ENCODE peak calls at places on chromosomes 13 and 19, in ten cellular contexts. V, N, H, U, Z, C, R, Y, I and W are unnamed samples.
A peak's percentile ranks its signal among the peaks of the same experiment; 100 is the strongest.

GRCh38 chr13:31282741-31283455 is 83.1 kb downstream of the B3GLCT start:
- DNase-seq in C (no peak), Y (no peak), V (no peak), H (no peak), R (no peak), N (no peak), I (no peak), U (no peak), Z (peak; percentile 23), W (no peak)

GRCh38 chr13:46492946-46493345 is 60.0 kb upstream of the LRCH1 start:
- DNase-seq in V (no peak), Z (peak; percentile 75), U (peak; percentile 63), Y (no peak), H (no peak), I (no peak), C (peak; percentile 73), R (peak; percentile 19), N (peak; percentile 86), W (peak; percentile 65)

GRCh38 chr13:73045036-73045435 is 13.8 kb upstream of the KLF5 start:
- DNase-seq in N (no peak), H (no peak), V (no peak), Z (no peak), C (no peak), Y (no peak), U (no peak), R (no peak), I (no peak), W (no peak)

GRCh38 chr13:52011690-52012511 is at the start of gene ALG11:
- DNase-seq in U (peak; percentile 99), H (peak; percentile 93), I (peak; percentile 100), V (peak; percentile 100), N (peak; percentile 100), Z (peak; percentile 98), C (peak; percentile 97), R (peak; percentile 99), Y (peak; percentile 100), W (peak; percentile 98)

GRCh38 chr19:18109731-18110671 is 12.4 kb downstream of the MAST3 start:
- DNase-seq in H (no peak), U (peak; percentile 76), V (peak; percentile 80), R (peak; percentile 43), Y (peak; percentile 76), Z (no peak), N (peak; percentile 77), C (no peak), I (peak; percentile 57), W (no peak)

GRCh38 chr13:45695198-45695730 is 6.9 kb upstream of the CBY2 start:
- DNase-seq in Y (no peak), N (no peak), C (no peak), Z (no peak), R (no peak), U (no peak), H (no peak), V (no peak), I (no peak), W (no peak)

GRCh38 chr19:7851623-7852500 is 21.8 kb downstream of the EVI5L start:
- DNase-seq in R (no peak), U (no peak), V (no peak), I (no peak), Y (no peak), N (no peak), Z (no peak), H (no peak), C (no peak), W (no peak)

GRCh38 chr13:43411211-43411610 is 375.6 kb downstream of the ENOX1 start:
- DNase-seq in N (no peak), V (no peak), H (no peak), U (no peak), Y (no peak), C (no peak), Z (no peak), I (no peak), R (no peak), W (no peak)

GRCh38 chr13:42905542-42905941 is 86.5 kb downstream of the EPSTI1 start:
- DNase-seq in V (no peak), N (no peak), H (no peak), Z (no peak), R (no peak), U (no peak), C (no peak), I (no peak), Y (no peak), W (no peak)

GRCh38 chr13:91216928-91217700 is 130.4 kb upstream of the MIR17HG start:
- DNase-seq in V (no peak), C (peak; percentile 1), Y (no peak), H (no peak), U (peak; percentile 97), N (no peak), I (no peak), Z (no peak), R (no peak), W (no peak)

DNA sequence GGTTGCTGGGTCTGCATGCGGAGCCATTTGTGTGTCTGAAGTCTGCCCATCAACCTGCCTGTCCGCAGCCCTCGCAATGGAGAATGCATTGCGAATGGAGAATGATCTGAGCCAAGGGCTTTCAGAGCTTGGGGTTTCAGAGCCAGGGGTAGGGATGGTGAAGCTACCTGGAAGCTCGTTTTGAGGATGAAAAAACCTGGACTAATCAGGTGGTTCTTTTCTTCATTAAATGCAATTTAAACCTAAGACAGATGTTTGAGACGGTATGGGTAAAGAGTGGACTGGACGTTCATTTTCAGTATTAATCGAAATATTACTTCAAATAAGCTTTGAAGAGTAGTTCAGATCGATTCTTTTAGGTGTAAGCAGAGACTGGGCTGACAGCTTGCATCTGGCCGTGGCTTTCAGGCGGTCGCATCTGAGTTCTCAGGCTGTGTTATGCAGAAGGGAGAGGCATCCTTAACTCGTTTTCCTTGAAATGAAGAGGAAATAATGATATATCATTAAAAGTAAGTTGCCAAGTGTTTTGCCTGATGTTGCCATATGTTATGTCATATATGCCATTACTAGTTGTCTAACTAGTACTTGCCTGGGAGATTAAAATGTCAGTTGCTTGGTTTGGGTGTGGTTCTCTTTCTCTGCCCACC is 801 bp downstream of the MCF2L start:
- DNase-seq in H (no peak), C (no peak), I (no peak), V (no peak), U (no peak), Z (no peak), Y (no peak), N (no peak), R (no peak), W (no peak)
- H3K4me3 ChIP-seq in H (no peak overlapping the region), C (no peak overlapping the region), I (no peak overlapping the region), V (peak overlapping the region; percentile 42), U (peak overlapping the region; percentile 72), Z (no peak overlapping the region), Y (peak overlapping the region; percentile 65), N (no peak overlapping the region), R (peak overlapping the region; percentile 73), W (no peak overlapping the region)

GRCh38 chr19:10586396-10586795 is 716 bp downstream of the AP1M2 start:
- DNase-seq in I (no peak), C (no peak), Z (no peak), R (no peak), H (no peak), Y (no peak), U (no peak), N (no peak), V (no peak), W (no peak)

GRCh38 chr19:10587839-10588150 is 683 bp upstream of the AP1M2 start:
- DNase-seq in C (no peak), U (no peak), Y (no peak), V (no peak), I (no peak), Z (no peak), N (no peak), R (no peak), H (no peak), W (no peak)

GRCh38 chr19:10583021-10583776 is 3.9 kb downstream of the AP1M2 start:
- DNase-seq in Y (no peak), I (peak; percentile 65), R (no peak), H (no peak), U (no peak), V (no peak), N (no peak), C (no peak), Z (no peak), W (no peak)

GRCh38 chr19:10593148-10593547 is 6.0 kb upstream of the AP1M2 start:
- DNase-seq in I (no peak), Y (no peak), H (no peak), R (no peak), V (no peak), Z (no peak), U (no peak), N (no peak), C (no peak), W (no peak)

DNA sequence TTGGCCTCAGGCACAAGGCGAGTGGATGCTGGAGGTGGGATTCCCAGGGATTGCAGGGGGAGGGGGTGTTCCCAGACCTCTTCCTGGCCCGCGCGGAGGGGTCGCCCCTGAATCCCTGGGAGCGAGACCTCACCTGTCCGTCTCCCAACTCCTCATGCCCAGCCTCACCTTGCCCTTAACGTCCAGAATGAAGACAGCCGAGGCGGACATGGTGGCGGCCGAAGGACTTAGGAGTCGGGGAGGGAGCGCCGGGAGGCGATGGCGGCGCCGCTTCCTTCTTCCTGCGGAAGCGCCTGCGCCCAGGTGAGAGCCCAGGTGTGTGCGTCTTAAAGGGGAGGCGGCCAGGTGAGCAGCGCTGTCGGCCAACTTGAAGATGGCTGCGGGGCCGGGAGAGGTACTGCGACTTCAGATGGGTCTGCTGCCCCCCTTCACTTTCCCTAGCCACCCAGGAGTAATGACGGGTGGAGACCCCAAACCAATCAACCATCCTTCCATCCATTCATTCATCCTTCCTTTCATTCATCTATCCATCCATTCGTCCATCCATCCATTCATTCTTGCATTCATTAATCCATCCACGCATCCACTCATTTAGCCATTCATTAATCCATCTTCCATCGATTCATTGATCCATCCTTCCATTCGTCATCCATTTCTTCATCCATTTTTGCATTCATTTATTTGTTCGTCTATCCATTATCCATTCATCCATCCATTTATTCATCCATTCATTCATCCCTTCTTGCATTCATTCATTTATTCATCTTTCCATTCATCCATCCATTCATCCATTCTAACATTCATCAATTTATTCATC is at the start of gene AP1M2:
- DNase-seq in V (peak; percentile 75), Y (no peak), U (no peak), H (no peak), I (no peak), Z (no peak), C (no peak), N (no peak), R (no peak), W (no peak)
- H3K4me3 ChIP-seq in V (peak within 1 kb of the TSS; percentile 65), Y (no peak within 1 kb of the TSS), U (peak within 1 kb of the TSS; percentile 44), H (no peak within 1 kb of the TSS), I (no peak within 1 kb of the TSS), Z (no peak within 1 kb of the TSS), C (no peak within 1 kb of the TSS), N (no peak within 1 kb of the TSS), R (no peak within 1 kb of the TSS), W (no peak within 1 kb of the TSS)

GRCh38 chr13:112586334-112586733 is 1.6 kb downstream of the TUBGCP3 start:
- DNase-seq in Y (no peak), C (no peak), Z (no peak), U (no peak), V (no peak), N (no peak), H (no peak), R (no peak), I (no peak), W (no peak)
- H3K4me3 ChIP-seq in Y (peak overlapping the region; percentile 82), C (no peak overlapping the region), Z (no peak overlapping the region), U (peak overlapping the region; percentile 78), V (no peak overlapping the region), N (no peak overlapping the region), H (no peak overlapping the region), R (no peak overlapping the region), I (no peak overlapping the region), W (no peak overlapping the region)

GRCh38 chr13:106796280-106797047 is 228.5 kb upstream of the ARGLU1 start:
- DNase-seq in C (no peak), Z (no peak), Y (no peak), H (no peak), I (no peak), R (no peak), U (peak; percentile 83), V (no peak), N (no peak), W (no peak)
- H3K4me3 ChIP-seq in C (no peak overlapping the region), Z (peak overlapping the region; percentile 41), Y (no peak overlapping the region), H (no peak overlapping the region), I (no peak overlapping the region), R (no peak overlapping the region), U (peak overlapping the region; percentile 25), V (no peak overlapping the region), N (peak overlapping the region; percentile 59), W (no peak overlapping the region)